ENCODE peak calls at places on chromosomes 1 and 21, in ten cellular contexts. E is GM23338; M is lower lobe of right lung; C is HAP-1; X is WERI-Rb-1; N is RWPE2; J is K562; B is right cardiac atrium; A is brain microvascular endothelial cell; K is CD4-positive, CD25-positive, alpha-beta regulatory T cell. D is an unnamed sample.

GRCh38 chr1:230350208-230350921 is 75.8 kb downstream of the PGBD5 start:
- DNase-seq in E (no peak), M (no peak), C (no peak), X (no peak), N (no peak), J (no peak), B (no peak), A (no peak), K (no peak), D (no peak)

GRCh38 chr1:35369922-35370671 is 101.6 kb downstream of the ZMYM4 start:
- DNase-seq in E (peak), M (no peak), C (no peak), X (no peak), N (no peak), J (peak), B (peak), A (peak), K (no peak), D (peak)

GRCh38 chr21:41520560-41521442 is 12.8 kb upstream of the TMPRSS2 start:
- DNase-seq in E (no peak), M (no peak), C (no peak), X (no peak), N (no peak), J (no peak), B (no peak), A (no peak), K (no peak), D (no peak)

GRCh38 chr1:238624786-238625185 is 734.1 kb upstream of the ZP4 start:
- DNase-seq in E (no peak), M (no peak), C (no peak), X (no peak), N (no peak), J (no peak), B (no peak), A (no peak), K (no peak), D (no peak)

GRCh38 chr1:40876891-40877290 is 14.7 kb upstream of the CITED4 start:
- DNase-seq in E (no peak), M (no peak), C (no peak), X (no peak), N (no peak), J (no peak), B (no peak), A (no peak), K (no peak), D (no peak)

GRCh38 chr1:115062542-115063004 is 26.7 kb downstream of the TSPAN2 start:
- DNase-seq in E (no peak), M (peak), C (no peak), X (no peak), N (peak), J (no peak), B (peak), A (no peak), K (peak), D (peak)

GRCh38 chr1:111139234-111139955 is 498 bp downstream of the DRAM2 start:
- DNase-seq in E (peak), M (no peak), C (peak), X (peak), N (peak), J (peak), B (peak), A (peak), K (no peak), D (peak)

GRCh38 chr1:182720465-182720864 is 36.1 kb upstream of the RGS8 start:
- DNase-seq in E (peak), M (no peak), C (no peak), X (no peak), N (no peak), J (no peak), B (no peak), A (peak), K (no peak), D (no peak)

GRCh38 chr1:31593770-31594632 is 17.7 kb downstream of the TINAGL1 start:
- DNase-seq in E (peak), M (peak), C (peak), X (peak), N (peak), J (peak), B (peak), A (no peak), K (peak), D (peak)

GRCh38 chr1:233993651-233994050 is 89.2 kb downstream of the SLC35F3 start:
- DNase-seq in E (no peak), M (no peak), C (no peak), X (no peak), N (peak), J (no peak), B (no peak), A (no peak), K (no peak), D (no peak)

GRCh38 chr1:90339822-90340221 is 344.9 kb downstream of the ZNF326 start:
- DNase-seq in E (no peak), M (no peak), C (no peak), X (no peak), N (no peak), J (no peak), B (no peak), A (no peak), K (no peak), D (peak)

GRCh38 chr1:67534627-67535065 is 104.4 kb upstream of the SERBP1 start:
- DNase-seq in E (no peak), M (peak), C (no peak), X (no peak), N (no peak), J (peak), B (no peak), A (peak), K (no peak), D (no peak)

GRCh38 chr1:18309552-18310155 is 171.1 kb upstream of the KLHDC7A start:
- DNase-seq in E (no peak), M (no peak), C (no peak), X (no peak), N (no peak), J (no peak), B (no peak), A (no peak), K (no peak), D (no peak)

GRCh38 chr21:43207868-43208267 is 39.1 kb downstream of the CRYAA start:
- DNase-seq in E (no peak), M (no peak), C (no peak), X (peak), N (peak), J (no peak), B (peak), A (no peak), K (no peak), D (no peak)

GRCh38 chr1:167344112-167344511 is 123.4 kb downstream of the POU2F1 start:
- DNase-seq in E (no peak), M (no peak), C (no peak), X (no peak), N (no peak), J (no peak), B (no peak), A (peak), K (no peak), D (no peak)

GRCh38 chr1:160798439-160798838 is 2.5 kb downstream of the LY9 start:
- DNase-seq in E (no peak), M (no peak), C (no peak), X (no peak), N (no peak), J (no peak), B (no peak), A (no peak), K (no peak), D (no peak)

GRCh38 chr21:32562426-32562825 is 22.9 kb downstream of the TCP10L start:
- DNase-seq in E (peak), M (no peak), C (peak), X (no peak), N (no peak), J (no peak), B (peak), A (peak), K (no peak), D (no peak)

GRCh38 chr1:87154351-87154750 is 174.3 kb upstream of the LMO4 start:
- DNase-seq in E (no peak), M (peak), C (no peak), X (no peak), N (no peak), J (no peak), B (no peak), A (no peak), K (no peak), D (no peak)

GRCh38 chr1:47751188-47751587 is 246.0 kb downstream of the TRABD2B start:
- DNase-seq in E (no peak), M (no peak), C (no peak), X (no peak), N (no peak), J (no peak), B (no peak), A (no peak), K (no peak), D (no peak)

GRCh38 chr1:30027247-30027646 is 696.1 kb downstream of the MATN1 start:
- DNase-seq in E (no peak), M (no peak), C (no peak), X (no peak), N (no peak), J (no peak), B (no peak), A (no peak), K (no peak), D (no peak)

GRCh38 chr1:206557636-206558473 is 50.5 kb downstream of the RASSF5 start:
- DNase-seq in E (no peak), M (peak), C (no peak), X (no peak), N (no peak), J (peak), B (no peak), A (no peak), K (peak), D (no peak)

GRCh38 chr1:206558794-206559660 is 51.7 kb downstream of the RASSF5 start:
- DNase-seq in E (no peak), M (no peak), C (no peak), X (no peak), N (no peak), J (no peak), B (no peak), A (no peak), K (peak), D (no peak)

GRCh38 chr1:206559661-206559995 is 52.3 kb downstream of the RASSF5 start:
- DNase-seq in E (no peak), M (no peak), C (no peak), X (peak), N (no peak), J (peak), B (no peak), A (no peak), K (no peak), D (no peak)

GRCh38 chr1:206556748-206557635 is 49.7 kb downstream of the RASSF5 start:
- DNase-seq in E (peak), M (peak), C (peak), X (peak), N (no peak), J (peak), B (peak), A (peak), K (peak), D (peak)

GRCh38 chr1:206560021-206560716 is 52.1 kb downstream of the EIF2D start:
- DNase-seq in E (no peak), M (no peak), C (no peak), X (peak), N (no peak), J (no peak), B (no peak), A (no peak), K (no peak), D (no peak)
- H3K4me3 ChIP-seq in E (no peak), M (peak), C (no peak), X (no peak), N (no peak), J (peak), B (no peak), A (no peak), K (peak), D (peak)

GRCh38 chr1:218299416-218299815 is 14.3 kb downstream of the RRP15 start:
- DNase-seq in E (peak), M (no peak), C (peak), X (no peak), N (no peak), J (peak), B (no peak), A (peak), K (no peak), D (no peak)

GRCh38 chr1:218301217-218301616 is 16.1 kb downstream of the RRP15 start:
- DNase-seq in E (peak), M (no peak), C (no peak), X (no peak), N (no peak), J (no peak), B (no peak), A (no peak), K (no peak), D (no peak)

GRCh38 chr1:218303176-218303575 is 18.1 kb downstream of the RRP15 start:
- DNase-seq in E (no peak), M (no peak), C (no peak), X (no peak), N (no peak), J (no peak), B (no peak), A (no peak), K (no peak), D (no peak)

GRCh38 chr1:218304281-218305039 is 19.4 kb downstream of the RRP15 start:
- DNase-seq in E (no peak), M (no peak), C (peak), X (no peak), N (no peak), J (peak), B (peak), A (peak), K (no peak), D (no peak)

GRCh38 chr1:218302155-218302554 is 17.1 kb downstream of the RRP15 start:
- DNase-seq in E (no peak), M (no peak), C (no peak), X (no peak), N (no peak), J (no peak), B (no peak), A (no peak), K (no peak), D (no peak)
- H3K4me3 ChIP-seq in E (no peak), M (no peak), C (no peak), X (no peak), N (no peak), J (no peak), B (no peak), A (no peak), K (no peak), D (no peak)

DNA sequence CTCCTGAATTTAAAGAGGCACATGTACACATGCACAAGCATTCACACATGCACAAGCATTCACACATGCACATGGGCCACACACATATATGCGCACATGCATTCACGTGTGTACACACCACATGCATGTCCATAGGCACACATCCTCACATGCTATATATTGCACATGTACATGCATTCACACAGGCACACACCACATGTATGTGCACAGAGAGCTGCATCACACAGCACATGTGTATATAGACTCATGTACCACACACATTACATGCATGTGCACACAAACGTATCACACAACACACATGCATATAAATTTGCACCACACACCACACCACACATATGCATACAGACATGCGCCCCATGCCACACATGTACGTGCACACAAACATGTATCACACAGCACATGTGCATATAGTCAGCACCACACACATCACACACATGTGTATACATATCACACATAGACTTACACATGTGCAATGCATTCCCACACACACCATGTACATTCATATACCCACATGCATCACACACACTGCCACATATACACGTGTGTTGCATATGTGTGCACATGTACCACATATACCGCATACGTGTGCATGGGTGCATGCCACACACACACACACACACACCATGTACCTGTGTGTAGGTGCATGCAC is 54.6 kb upstream of the COL18A1 start:
- DNase-seq in E (no peak), M (peak), C (no peak), X (no peak), N (no peak), J (no peak), B (peak), A (no peak), K (no peak), D (no peak)
- H3K4me3 ChIP-seq in E (no peak), M (no peak), C (no peak), X (no peak), N (no peak), J (no peak), B (no peak), A (no peak), K (no peak), D (no peak)

DNA sequence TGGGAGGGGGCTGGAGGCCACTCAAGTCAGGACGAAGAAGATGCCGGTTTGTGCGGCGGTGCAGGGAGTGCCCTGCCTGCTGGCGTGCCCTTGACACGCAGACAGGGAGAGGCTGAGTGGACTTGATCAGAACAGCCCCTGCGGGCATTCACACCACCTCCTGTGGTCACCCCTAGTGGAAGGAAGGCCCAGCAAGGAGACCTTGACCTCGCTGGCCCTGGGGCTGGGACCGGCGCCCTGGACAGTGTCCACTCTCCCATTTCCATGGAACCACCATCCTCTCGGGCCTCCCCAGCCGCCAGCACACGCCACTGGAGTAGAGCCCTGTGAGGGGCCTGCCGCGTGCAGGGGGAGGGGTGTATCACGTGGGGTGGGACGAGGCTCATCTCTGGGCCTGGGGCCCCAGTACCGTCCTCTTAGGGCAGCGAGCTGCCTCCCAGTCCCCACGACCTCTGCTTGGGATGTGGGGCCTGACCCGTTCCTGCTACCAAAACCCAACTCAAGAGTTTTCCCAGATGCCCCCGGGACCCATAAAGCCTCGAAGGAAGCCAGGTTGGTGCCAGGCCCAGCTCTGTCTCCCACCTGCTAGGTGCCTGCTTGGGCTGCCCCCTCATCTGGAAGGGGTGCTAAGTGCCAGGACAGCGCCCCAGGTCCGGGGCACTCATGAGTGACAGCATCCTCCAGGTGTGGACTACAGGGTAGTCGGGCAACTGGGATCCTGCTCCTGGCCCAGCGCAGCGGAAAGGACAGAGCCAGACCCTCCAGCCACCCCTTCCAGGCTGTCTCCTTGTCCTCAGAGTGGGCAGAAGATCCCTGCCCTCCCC is 62.8 kb downstream of the SLX9 start:
- DNase-seq in E (no peak), M (peak), C (no peak), X (no peak), N (peak), J (no peak), B (peak), A (no peak), K (no peak), D (no peak)
- H3K4me3 ChIP-seq in E (no peak), M (no peak), C (no peak), X (no peak), N (no peak), J (no peak), B (no peak), A (no peak), K (no peak), D (no peak)

GRCh38 chr1:62318320-62318755 is 896 bp downstream of the KANK4 start:
- DNase-seq in E (peak), M (no peak), C (no peak), X (no peak), N (no peak), J (no peak), B (peak), A (no peak), K (no peak), D (no peak)
- H3K4me3 ChIP-seq in E (peak), M (peak), C (peak), X (no peak), N (peak), J (no peak), B (peak), A (peak), K (no peak), D (no peak)

DNA sequence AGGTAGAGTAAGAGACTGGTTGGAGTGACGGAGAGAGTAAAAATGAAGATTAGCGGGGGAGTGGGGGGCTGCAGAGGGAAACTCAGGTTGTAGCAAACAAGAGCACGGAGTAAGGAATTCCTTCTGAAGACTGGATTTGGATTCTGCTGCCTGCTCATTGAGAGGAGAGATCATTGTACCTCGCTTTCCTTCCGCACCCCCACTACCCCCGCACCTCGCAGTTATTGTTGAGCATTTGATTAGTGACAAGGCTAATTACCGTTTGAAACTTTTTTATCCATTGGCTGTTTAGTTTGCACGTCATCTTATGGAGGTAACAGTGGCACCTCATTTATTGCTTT is 463 bp downstream of the PRPF3 start:
- DNase-seq in E (no peak), M (no peak), C (no peak), X (no peak), N (no peak), J (no peak), B (no peak), A (no peak), K (peak), D (no peak)
- H3K4me3 ChIP-seq in E (peak), M (peak), C (peak), X (peak), N (peak), J (peak), B (peak), A (peak), K (peak), D (peak)